ENCODE peak calls at places on chromosomes 2 and 18, in seven cellular contexts. One of them, this sample, is unnamed.
A peak's percentile ranks its signal among the peaks of the same experiment; 100 is the strongest.

GRCh38 chr2:119290859-119291587 is 67.4 kb downstream of the STEAP3 start:
- DNase-seq in GM12865: peak; percentile 78
- DNase-seq in germinal center: peak; percentile 59
- DNase-seq in lower lobe of right lung: peak; percentile 84
- DNase-seq in NCI-H2029: peak; percentile 46
- DNase-seq in NCI-H1105: peak; percentile 77
- DNase-seq in neural crest cell: peak; percentile 91
- DNase-seq in this sample: peak; percentile 32

GRCh38 chr18:28692337-28692736 is 515.4 kb upstream of the CDH2 start:
- DNase-seq in GM12865: no peak
- DNase-seq in germinal center: no peak
- DNase-seq in lower lobe of right lung: no peak
- DNase-seq in NCI-H2029: no peak
- DNase-seq in NCI-H1105: no peak
- DNase-seq in neural crest cell: no peak
- DNase-seq in this sample: no peak

GRCh38 chr18:57754577-57755330 is 48.4 kb downstream of the ATP8B1 start:
- DNase-seq in GM12865: peak; percentile 15
- DNase-seq in germinal center: no peak
- DNase-seq in lower lobe of right lung: no peak
- DNase-seq in NCI-H2029: no peak
- DNase-seq in NCI-H1105: no peak
- DNase-seq in neural crest cell: no peak
- DNase-seq in this sample: no peak

GRCh38 chr2:25491966-25492532 is 150.3 kb upstream of the DNMT3A start:
- DNase-seq in GM12865: no peak
- DNase-seq in germinal center: no peak
- DNase-seq in lower lobe of right lung: no peak
- DNase-seq in NCI-H2029: peak; percentile 36
- DNase-seq in NCI-H1105: no peak
- DNase-seq in neural crest cell: no peak
- DNase-seq in this sample: no peak

GRCh38 chr2:44136186-44136585 is 32.5 kb upstream of the PPM1B start:
- DNase-seq in GM12865: no peak
- DNase-seq in germinal center: no peak
- DNase-seq in lower lobe of right lung: no peak
- DNase-seq in NCI-H2029: no peak
- DNase-seq in NCI-H1105: no peak
- DNase-seq in neural crest cell: no peak
- DNase-seq in this sample: no peak

GRCh38 chr18:9648431-9649163 is 34.2 kb upstream of the PPP4R1 start:
- DNase-seq in GM12865: peak; percentile 50
- DNase-seq in germinal center: no peak
- DNase-seq in lower lobe of right lung: no peak
- DNase-seq in NCI-H2029: no peak
- DNase-seq in NCI-H1105: no peak
- DNase-seq in neural crest cell: no peak
- DNase-seq in this sample: no peak

GRCh38 chr2:50347355-50348044 is 684.4 kb downstream of the NRXN1 start:
- DNase-seq in GM12865: no peak
- DNase-seq in germinal center: no peak
- DNase-seq in lower lobe of right lung: no peak
- DNase-seq in NCI-H2029: no peak
- DNase-seq in NCI-H1105: peak; percentile 28
- DNase-seq in neural crest cell: peak; percentile 38
- DNase-seq in this sample: peak; percentile 56

GRCh38 chr2:16478817-16479216 is 186.8 kb downstream of the CYRIA start:
- DNase-seq in GM12865: no peak
- DNase-seq in germinal center: no peak
- DNase-seq in lower lobe of right lung: no peak
- DNase-seq in NCI-H2029: no peak
- DNase-seq in NCI-H1105: no peak
- DNase-seq in neural crest cell: no peak
- DNase-seq in this sample: no peak

GRCh38 chr2:164972216-164972615 is 16.9 kb upstream of the SLC38A11 start:
- DNase-seq in GM12865: no peak
- DNase-seq in germinal center: no peak
- DNase-seq in lower lobe of right lung: no peak
- DNase-seq in NCI-H2029: no peak
- DNase-seq in NCI-H1105: no peak
- DNase-seq in neural crest cell: no peak
- DNase-seq in this sample: no peak

GRCh38 chr2:217943379-217944321 is 59.1 kb downstream of the TNS1 start:
- DNase-seq in GM12865: no peak
- DNase-seq in germinal center: no peak
- DNase-seq in lower lobe of right lung: peak; percentile 90
- DNase-seq in NCI-H2029: peak; percentile 78
- DNase-seq in NCI-H1105: no peak
- DNase-seq in neural crest cell: peak; percentile 68
- DNase-seq in this sample: peak; percentile 92

GRCh38 chr18:78145096-78145495 is 834.5 kb upstream of the SALL3 start:
- DNase-seq in GM12865: no peak
- DNase-seq in germinal center: no peak
- DNase-seq in lower lobe of right lung: no peak
- DNase-seq in NCI-H2029: peak; percentile 51
- DNase-seq in NCI-H1105: no peak
- DNase-seq in neural crest cell: no peak
- DNase-seq in this sample: no peak

GRCh38 chr2:230541934-230542380 is 126.0 kb downstream of the SP100 start:
- DNase-seq in GM12865: peak; percentile 71
- DNase-seq in germinal center: no peak
- DNase-seq in lower lobe of right lung: no peak
- DNase-seq in NCI-H2029: no peak
- DNase-seq in NCI-H1105: no peak
- DNase-seq in neural crest cell: no peak
- DNase-seq in this sample: no peak

GRCh38 chr2:36357506-36358316 is 2.1 kb downstream of the CRIM1 start:
- DNase-seq in GM12865: peak; percentile 29
- DNase-seq in germinal center: peak; percentile 29
- DNase-seq in lower lobe of right lung: no peak
- DNase-seq in NCI-H2029: no peak
- DNase-seq in NCI-H1105: no peak
- DNase-seq in neural crest cell: peak; percentile 23
- DNase-seq in this sample: peak; percentile 69

GRCh38 chr18:39842042-39842791 is 2112.8 kb upstream of the PIK3C3 start:
- DNase-seq in GM12865: no peak
- DNase-seq in germinal center: no peak
- DNase-seq in lower lobe of right lung: no peak
- DNase-seq in NCI-H2029: no peak
- DNase-seq in NCI-H1105: no peak
- DNase-seq in neural crest cell: no peak
- DNase-seq in this sample: no peak

GRCh38 chr2:57908736-57909161 is 137.9 kb upstream of the VRK2 start:
- DNase-seq in GM12865: peak; percentile 81
- DNase-seq in germinal center: peak; percentile 4
- DNase-seq in lower lobe of right lung: no peak
- DNase-seq in NCI-H2029: no peak
- DNase-seq in NCI-H1105: no peak
- DNase-seq in neural crest cell: no peak
- DNase-seq in this sample: no peak

GRCh38 chr18:62881509-62882016 is 166.2 kb downstream of the PHLPP1 start:
- DNase-seq in GM12865: peak; percentile 20
- DNase-seq in germinal center: no peak
- DNase-seq in lower lobe of right lung: no peak
- DNase-seq in NCI-H2029: peak; percentile 60
- DNase-seq in NCI-H1105: peak; percentile 89
- DNase-seq in neural crest cell: no peak
- DNase-seq in this sample: peak; percentile 24

GRCh38 chr2:176272870-176273269 is 3.6 kb downstream of the MTX2 start:
- DNase-seq in GM12865: no peak
- DNase-seq in germinal center: no peak
- DNase-seq in lower lobe of right lung: no peak
- DNase-seq in NCI-H2029: no peak
- DNase-seq in NCI-H1105: no peak
- DNase-seq in neural crest cell: no peak
- DNase-seq in this sample: no peak

GRCh38 chr2:51335072-51336058 is 303.4 kb upstream of the NRXN1 start:
- DNase-seq in GM12865: no peak
- DNase-seq in germinal center: no peak
- DNase-seq in lower lobe of right lung: no peak
- DNase-seq in NCI-H2029: no peak
- DNase-seq in NCI-H1105: no peak
- DNase-seq in neural crest cell: no peak
- DNase-seq in this sample: no peak

This sample was measured in head of caudate nucleus.